ENCODE peak calls at places on chromosomes 2 and 18, in seven cellular contexts. J is colonic mucosa, Z is SK-N-SH, E is stomach, Y is RWPE2, F is GM12878, H is prostate gland. M is an unnamed sample.

GRCh38 chr2:236545814-236546480 is 23.7 kb upstream of the ACKR3 start:
- DNase-seq in J (no peak), Z (no peak), E (no peak), Y (no peak), F (peak; percentile 89), H (no peak), M (no peak)

GRCh38 chr2:14565666-14566065 is 66.9 kb upstream of the LRATD1 start:
- DNase-seq in J (no peak), Z (no peak), E (no peak), Y (no peak), F (no peak), H (no peak), M (no peak)

GRCh38 chr2:234640657-234641056 is 143.8 kb upstream of the ARL4C start:
- DNase-seq in J (no peak), Z (no peak), E (no peak), Y (no peak), F (no peak), H (no peak), M (no peak)

GRCh38 chr2:161204846-161205245 is 44.6 kb downstream of the TANK start:
- DNase-seq in J (no peak), Z (no peak), E (no peak), Y (no peak), F (no peak), H (no peak), M (no peak)

GRCh38 chr2:134408386-134408785 is 154.5 kb downstream of the MGAT5 start:
- DNase-seq in J (no peak), Z (no peak), E (no peak), Y (no peak), F (no peak), H (no peak), M (no peak)

GRCh38 chr2:25250331-25251031 is 82.1 kb upstream of the POMC start:
- DNase-seq in J (no peak), Z (peak; percentile 56), E (no peak), Y (no peak), F (no peak), H (no peak), M (no peak)

GRCh38 chr18:8835556-8835955 is 130.2 kb downstream of the MTCL1 start:
- DNase-seq in J (no peak), Z (no peak), E (no peak), Y (no peak), F (no peak), H (no peak), M (no peak)

GRCh38 chr2:147049888-147050446 is 794.9 kb upstream of the ACVR2A start:
- DNase-seq in J (no peak), Z (no peak), E (no peak), Y (no peak), F (no peak), H (no peak), M (peak; percentile 35)

GRCh38 chr2:218129756-218130155 is 3.9 kb downstream of the CXCR2 start:
- DNase-seq in J (no peak), Z (no peak), E (no peak), Y (no peak), F (no peak), H (no peak), M (no peak)

GRCh38 chr2:9174771-9175441 is 31.7 kb upstream of the ASAP2 start:
- DNase-seq in J (no peak), Z (no peak), E (no peak), Y (no peak), F (no peak), H (no peak), M (peak; percentile 82)

GRCh38 chr2:69166812-69167468 is 154.0 kb downstream of the ANTXR1 start:
- DNase-seq in J (no peak), Z (no peak), E (no peak), Y (no peak), F (no peak), H (no peak), M (no peak)

GRCh38 chr18:58638446-58638845 is 9.6 kb upstream of the ALPK2 start:
- DNase-seq in J (no peak), Z (no peak), E (no peak), Y (no peak), F (no peak), H (no peak), M (no peak)

GRCh38 chr2:147843864-147844690 is 752 bp upstream of the ACVR2A start:
- DNase-seq in J (peak; percentile 90), Z (peak; percentile 95), E (peak; percentile 93), Y (peak; percentile 94), F (no peak), H (peak; percentile 90), M (peak; percentile 93)

GRCh38 chr2:117698287-117698686 is 116.2 kb upstream of the DDX18 start:
- DNase-seq in J (no peak), Z (no peak), E (no peak), Y (no peak), F (no peak), H (no peak), M (no peak)

GRCh38 chr2:217822296-217823252 is 180.2 kb downstream of the TNS1 start:
- DNase-seq in J (no peak), Z (no peak), E (no peak), Y (no peak), F (no peak), H (no peak), M (peak; percentile 66)

GRCh38 chr2:142131016-142131714 is at the start of gene LRP1B:
- DNase-seq in J (no peak), Z (peak; percentile 40), E (no peak), Y (no peak), F (no peak), H (no peak), M (no peak)

GRCh38 chr18:34631567-34631966 is 78.5 kb upstream of the DTNA start:
- DNase-seq in J (no peak), Z (no peak), E (no peak), Y (no peak), F (no peak), H (no peak), M (no peak)

GRCh38 chr2:86794866-86795265 is 4.2 kb upstream of the CD8A start:
- DNase-seq in J (no peak), Z (no peak), E (no peak), Y (no peak), F (no peak), H (no peak), M (no peak)

DNA sequence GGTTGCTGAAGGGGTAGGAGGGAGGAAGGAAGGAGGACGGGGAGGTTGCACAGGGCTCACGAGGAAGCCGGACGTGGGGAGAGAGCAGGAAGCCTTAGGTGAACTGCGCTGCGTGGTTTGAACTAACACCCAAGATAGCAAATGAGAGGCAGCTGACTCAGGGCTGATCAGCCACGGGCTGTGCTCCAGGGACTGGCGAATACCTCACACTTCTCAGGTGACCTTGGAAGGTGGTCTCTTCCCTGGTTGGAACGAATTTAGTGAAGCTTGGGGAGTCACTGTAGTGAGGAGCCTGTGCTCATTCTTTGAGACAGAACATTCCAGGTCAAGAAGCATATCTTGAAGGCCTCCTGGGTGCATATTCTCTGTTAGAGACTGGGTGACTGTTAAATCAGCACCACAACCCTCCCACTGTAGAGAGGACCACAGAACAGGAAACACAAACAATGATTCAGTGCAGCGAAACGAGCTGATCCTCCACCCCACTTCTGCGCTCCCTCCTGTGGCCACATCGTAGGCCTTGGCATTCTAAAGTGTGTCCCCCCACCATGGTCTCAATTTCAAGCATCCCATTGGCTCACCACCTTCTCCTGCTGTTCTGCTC is 33.8 kb downstream of the TOGARAM2 start:
- DNase-seq in J (peak; percentile 37), Z (no peak), E (peak; percentile 42), Y (no peak), F (no peak), H (no peak), M (no peak)
- TF ChIP-seq CTCF in J (no peak), Z (no peak), E (no peak), Y (no peak), F (no peak), H (no peak), M (no peak)

GRCh38 chr18:22302152-22302551 is 115.6 kb downstream of the CTAGE1 start:
- DNase-seq in J (no peak), Z (no peak), E (no peak), Y (no peak), F (no peak), H (no peak), M (no peak)
- H3K4me1 ChIP-seq in J (no peaks in the 10 kb centered on the region), Z (no peaks in the 10 kb centered on the region), E (peaks cover 12% of the 10 kb centered on the region), Y (peaks cover 10% of the 10 kb centered on the region), F (no peaks in the 10 kb centered on the region), H (no peaks in the 10 kb centered on the region), M (peaks cover 2% of the 10 kb centered on the region)

GRCh38 chr2:89833780-89834117 is 1142.3 kb downstream of the RPIA start:
- DNase-seq in J (no peak), Z (no peak), E (no peak), Y (no peak), F (no peak), H (no peak), M (no peak)

GRCh38 chr2:89833116-89833779 is 1141.8 kb downstream of the RPIA start:
- DNase-seq in J (no peak), Z (no peak), E (no peak), Y (no peak), F (no peak), H (peak; percentile 5), M (no peak)

GRCh38 chr2:89837962-89838625 is 1146.6 kb downstream of the RPIA start:
- DNase-seq in J (no peak), Z (no peak), E (no peak), Y (no peak), F (no peak), H (no peak), M (no peak)

GRCh38 chr2:89831686-89832498 is 1140.4 kb downstream of the RPIA start:
- DNase-seq in J (no peak), Z (no peak), E (no peak), Y (no peak), F (no peak), H (no peak), M (no peak)

DNA sequence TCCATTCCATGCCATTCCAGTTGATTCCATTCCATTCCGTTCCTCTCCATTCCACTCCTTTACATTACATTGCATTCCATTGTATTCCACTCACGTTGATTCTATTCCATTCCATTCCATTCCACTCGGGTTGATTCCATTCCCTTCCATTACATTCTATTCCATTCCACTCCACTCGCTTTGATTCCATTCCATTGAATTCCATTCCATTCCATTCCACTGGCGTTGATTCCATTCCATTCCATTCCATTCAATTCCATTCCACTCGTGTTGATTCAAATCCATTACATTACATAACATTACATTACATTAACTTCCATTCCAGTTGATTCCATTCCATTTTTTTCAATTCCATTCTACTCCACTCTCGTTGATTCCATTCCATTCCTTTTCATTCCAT is 1142.8 kb downstream of the RPIA start:
- DNase-seq in J (no peak), Z (no peak), E (no peak), Y (no peak), F (no peak), H (no peak), M (no peak)
- H3K9me3 ChIP-seq in J (peaks cover 11% of the 10 kb centered on the region), Z (peaks cover 13% of the 10 kb centered on the region), E (no peaks in the 10 kb centered on the region), Y (peaks cover 26% of the 10 kb centered on the region), F (peaks cover 29% of the 10 kb centered on the region), H (no peaks in the 10 kb centered on the region), M (peaks cover 21% of the 10 kb centered on the region)

DNA sequence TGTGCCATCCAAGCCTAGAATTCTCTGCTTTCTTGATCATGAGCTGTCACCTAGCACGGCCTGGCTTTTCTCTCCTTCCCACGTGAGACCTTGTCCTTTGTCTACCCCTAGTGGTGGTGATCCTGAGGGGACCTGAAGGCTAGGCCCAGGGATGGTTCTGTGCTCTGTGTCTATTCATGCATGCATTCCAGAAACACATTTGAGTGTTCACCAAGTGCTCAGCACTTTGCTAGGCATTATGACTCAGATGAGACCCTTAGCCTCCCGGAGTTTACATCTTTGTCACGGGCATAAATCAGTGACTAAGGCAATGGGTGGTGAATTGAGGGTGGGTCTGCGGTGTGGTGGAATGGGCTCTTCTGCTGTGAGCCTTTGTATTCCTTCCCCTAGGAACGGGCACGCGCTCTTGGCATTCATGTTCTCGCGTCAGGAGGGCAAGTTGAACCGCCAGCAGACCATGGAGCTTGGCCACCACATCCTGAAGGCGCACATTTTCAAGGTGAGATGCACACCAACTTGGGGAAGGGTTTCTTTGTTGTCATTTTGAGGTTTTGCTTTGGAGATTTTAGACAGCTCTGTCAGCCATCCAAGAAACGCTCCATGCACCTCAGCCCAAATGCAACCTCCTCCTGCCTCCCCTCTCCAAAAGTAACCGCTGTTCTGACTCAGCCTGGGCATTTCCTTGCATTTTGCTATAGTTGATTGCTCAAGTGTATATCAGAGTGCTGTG is 100.9 kb downstream of the WDSUB1 start:
- DNase-seq in J (no peak), Z (peak; percentile 54), E (no peak), Y (no peak), F (peak; percentile 48), H (no peak), M (no peak)
- TF ChIP-seq CTCF in J (peak; percentile 29), Z (peak; percentile 50), E (no peak), Y (peak; percentile 40), F (peak; percentile 51), H (peak; percentile 15), M (no peak)